ENCODE peak calls at places on chromosomes 2 and 18, in eight cellular contexts. K, I, X, V, D, A, P and T are unnamed samples.

GRCh38 chr2:107698861-107699260 is 127.8 kb upstream of the RGPD4 start:
- DNase-seq in K (no peak), I (no peak), X (no peak), V (no peak), D (no peak), A (no peak), P (no peak), T (no peak)

GRCh38 chr18:46337206-46337710 is 233.1 kb downstream of the HAUS1 start:
- DNase-seq in K (no peak), I (no peak), X (no peak), V (no peak), D (no peak), A (no peak), P (peak; percentile 6), T (no peak)

GRCh38 chr2:189799030-189799331 is 14.7 kb downstream of the PMS1 start:
- DNase-seq in K (no peak), I (no peak), X (no peak), V (no peak), D (no peak), A (no peak), P (no peak), T (no peak)

GRCh38 chr2:36528274-36528673 is 69.7 kb downstream of the FEZ2 start:
- DNase-seq in K (no peak), I (no peak), X (no peak), V (no peak), D (no peak), A (no peak), P (no peak), T (no peak)

GRCh38 chr2:152762202-152762601 is 43.8 kb downstream of the ARL6IP6 start:
- DNase-seq in K (no peak), I (no peak), X (no peak), V (no peak), D (no peak), A (no peak), P (no peak), T (no peak)

GRCh38 chr2:104852161-104852689 is 1.7 kb upstream of the POU3F3 start:
- DNase-seq in K (no peak), I (no peak), X (no peak), V (no peak), D (no peak), A (no peak), P (no peak), T (no peak)

GRCh38 chr18:48913723-48914122 is 37.0 kb downstream of the SMAD7 start:
- DNase-seq in K (no peak), I (no peak), X (no peak), V (no peak), D (no peak), A (no peak), P (no peak), T (no peak)

GRCh38 chr2:240809276-240809675 is 10.7 kb downstream of the KIF1A start:
- DNase-seq in K (peak; percentile 20), I (no peak), X (no peak), V (no peak), D (peak; percentile 3), A (no peak), P (no peak), T (no peak)

GRCh38 chr2:70061317-70061716 is 26.0 kb upstream of the PCBP1 start:
- DNase-seq in K (no peak), I (no peak), X (no peak), V (no peak), D (no peak), A (no peak), P (no peak), T (no peak)

GRCh38 chr2:207115715-207116364 is 49.9 kb downstream of the KLF7 start:
- DNase-seq in K (no peak), I (no peak), X (peak; percentile 36), V (no peak), D (no peak), A (no peak), P (no peak), T (no peak)

GRCh38 chr2:190618030-190618429 is 30.9 kb upstream of the NAB1 start:
- DNase-seq in K (no peak), I (no peak), X (no peak), V (no peak), D (no peak), A (no peak), P (no peak), T (no peak)

GRCh38 chr2:163044116-163044515 is 205.5 kb upstream of the KCNH7 start:
- DNase-seq in K (no peak), I (no peak), X (no peak), V (no peak), D (no peak), A (no peak), P (no peak), T (no peak)

GRCh38 chr2:179044500-179044899 is 5.4 kb downstream of the CCDC141 start:
- DNase-seq in K (no peak), I (no peak), X (no peak), V (no peak), D (no peak), A (no peak), P (no peak), T (no peak)

GRCh38 chr2:156320491-156320896 is 12.0 kb downstream of the NR4A2 start:
- DNase-seq in K (peak; percentile 38), I (peak; percentile 60), X (no peak), V (no peak), D (peak; percentile 25), A (no peak), P (no peak), T (no peak)

GRCh38 chr18:22132258-22132657 is 37.1 kb upstream of the GATA6 start:
- DNase-seq in K (no peak), I (no peak), X (no peak), V (no peak), D (no peak), A (no peak), P (no peak), T (no peak)

GRCh38 chr18:68406761-68407160 is 308.1 kb downstream of the TMX3 start:
- DNase-seq in K (no peak), I (no peak), X (no peak), V (no peak), D (no peak), A (no peak), P (no peak), T (no peak)

GRCh38 chr2:96756788-96757476 is 3.8 kb upstream of the CNNM4 start:
- DNase-seq in K (no peak), I (no peak), X (no peak), V (no peak), D (no peak), A (no peak), P (peak; percentile 14), T (no peak)
- TF ChIP-seq POLR2A in K (no peak), I (no peak), X (no peak), V (no peak), D (no peak), A (no peak), P (no peak), T (no peak)

GRCh38 chr2:160380613-160381012 is 113.0 kb downstream of the RBMS1 start:
- DNase-seq in K (no peak), I (no peak), X (peak; percentile 33), V (no peak), D (no peak), A (no peak), P (no peak), T (no peak)

GRCh38 chr2:160381425-160381951 is 112.1 kb downstream of the RBMS1 start:
- DNase-seq in K (no peak), I (no peak), X (peak; percentile 70), V (no peak), D (no peak), A (no peak), P (no peak), T (no peak)

GRCh38 chr2:160379399-160379798 is 114.2 kb downstream of the RBMS1 start:
- DNase-seq in K (no peak), I (no peak), X (no peak), V (no peak), D (no peak), A (no peak), P (no peak), T (no peak)

GRCh38 chr2:160377204-160377995 is 116.2 kb downstream of the RBMS1 start:
- DNase-seq in K (no peak), I (no peak), X (no peak), V (no peak), D (no peak), A (no peak), P (no peak), T (no peak)

GRCh38 chr2:160380000-160380570 is 113.5 kb downstream of the RBMS1 start:
- DNase-seq in K (no peak), I (no peak), X (no peak), V (no peak), D (no peak), A (no peak), P (no peak), T (no peak)
- H3K27ac ChIP-seq in K (peak overlapping the region; percentile 80), I (peak overlapping the region; percentile 61), X (peak overlapping the region; percentile 63), V (no peak overlapping the region), D (peak overlapping the region; percentile 63), A (peak overlapping the region; percentile 88), P (peak overlapping the region; percentile 81), T (no peak overlapping the region)

GRCh38 chr2:26759845-26760244 is 4.2 kb upstream of the SLC35F6 start:
- DNase-seq in K (no peak), I (no peak), X (no peak), V (no peak), D (no peak), A (no peak), P (no peak), T (no peak)

GRCh38 chr2:26754972-26755670 is 9.0 kb upstream of the SLC35F6 start:
- DNase-seq in K (no peak), I (no peak), X (no peak), V (no peak), D (no peak), A (no peak), P (no peak), T (no peak)

GRCh38 chr2:26756337-26756736 is 7.7 kb upstream of the SLC35F6 start:
- DNase-seq in K (no peak), I (no peak), X (peak; percentile 26), V (no peak), D (no peak), A (no peak), P (no peak), T (no peak)

GRCh38 chr2:26758790-26759321 is 5.2 kb upstream of the SLC35F6 start:
- DNase-seq in K (no peak), I (no peak), X (no peak), V (no peak), D (no peak), A (no peak), P (no peak), T (no peak)

GRCh38 chr2:26757873-26758789 is 6.0 kb upstream of the SLC35F6 start:
- DNase-seq in K (peak; percentile 29), I (peak; percentile 49), X (peak; percentile 96), V (peak; percentile 95), D (no peak), A (peak; percentile 70), P (no peak), T (no peak)
- TF ChIP-seq POLR2A in K (no peak), I (no peak), X (peak; percentile 61), V (no peak), D (no peak), A (no peak), P (no peak), T (no peak)

DNA sequence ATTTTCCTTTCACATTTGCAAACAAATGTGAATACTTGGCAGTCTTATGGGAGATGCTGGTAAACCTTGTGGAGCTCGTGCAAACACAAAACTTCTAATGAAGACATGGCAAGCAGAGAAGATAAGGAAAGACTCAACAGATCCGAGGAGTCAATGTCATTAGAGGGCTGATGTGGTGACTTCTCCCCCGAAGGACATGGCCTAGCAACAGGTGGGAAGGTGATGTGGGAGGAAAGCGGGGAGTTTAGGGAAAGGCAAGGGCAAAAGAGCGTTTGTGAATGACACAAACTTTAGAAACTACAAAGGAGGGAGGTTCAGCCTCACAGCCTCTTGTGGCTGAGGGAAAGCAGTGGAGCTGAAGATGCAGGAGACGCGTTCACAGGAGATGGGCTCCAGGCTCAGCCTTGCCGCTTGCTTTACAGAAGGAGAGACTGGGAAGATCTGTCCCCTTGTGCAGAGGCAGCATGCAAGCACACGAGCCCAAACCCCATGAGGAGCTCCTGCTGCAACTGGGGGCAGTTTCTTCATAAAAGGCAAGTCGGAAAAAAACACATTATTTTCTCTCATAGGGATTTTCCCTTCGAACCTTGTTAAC is 86.6 kb downstream of the SOWAHC start:
- DNase-seq in K (no peak), I (no peak), X (no peak), V (no peak), D (no peak), A (no peak), P (no peak), T (no peak)
- H3K27ac ChIP-seq in K (peak overlapping the region; percentile 75), I (no peak overlapping the region), X (no peak overlapping the region), V (no peak overlapping the region), D (peak overlapping the region; percentile 86), A (no peak overlapping the region), P (peak overlapping the region; percentile 68), T (peak overlapping the region; percentile 9)